ENCODE peak calls at places on chromosomes 6 and 20, in four cellular contexts. O, F, V and Q are unnamed samples.

GRCh38 chr6:47034919-47035318 is 7.2 kb downstream of the ADGRF1 start:
- DNase-seq in F (peak), O (no peak), V (peak), Q (no peak)

GRCh38 chr6:15941168-15941567 is 187.7 kb upstream of the MYLIP start:
- DNase-seq in V (no peak), O (no peak), F (no peak), Q (no peak)

GRCh38 chr20:55533601-55534000 is 471.7 kb downstream of the CBLN4 start:
- DNase-seq in F (no peak), O (no peak), V (no peak), Q (no peak)

GRCh38 chr6:164085552-164086325 is 671.2 kb downstream of the QKI start:
- DNase-seq in F (peak), O (no peak), V (no peak), Q (no peak)

GRCh38 chr6:83978997-83979396 is 54.6 kb upstream of the MRAP2 start:
- DNase-seq in V (no peak), O (no peak), F (no peak), Q (no peak)

GRCh38 chr20:38863024-38863851 is 57.7 kb downstream of the PPP1R16B start:
- DNase-seq in O (peak), F (no peak), V (no peak), Q (no peak)

GRCh38 chr20:48038703-48039102 is 253.4 kb upstream of the SULF2 start:
- DNase-seq in V (no peak), O (no peak), F (no peak), Q (no peak)

GRCh38 chr20:45890997-45891983 is at the start of the genes CTSA and NEURL2:
- DNase-seq in O (peak), F (peak), V (peak), Q (peak)

GRCh38 chr6:42050897-42051653 is 751 bp downstream of the TAF8 start:
- DNase-seq in F (no peak), V (no peak), O (no peak), Q (peak)

GRCh38 chr6:158758464-158758863 is 60.7 kb downstream of the EZR start:
- DNase-seq in F (peak), O (no peak), V (no peak), Q (no peak)

GRCh38 chr20:18007534-18008292 is 38.9 kb downstream of the MGME1 start:
- DNase-seq in F (peak), V (no peak), O (no peak), Q (no peak)

GRCh38 chr6:165988757-165989456 is 178.7 kb downstream of the TBXT start:
- DNase-seq in F (peak), V (no peak), O (no peak), Q (no peak)

GRCh38 chr6:13633343-13633742 is 18.2 kb downstream of the NOL7 start:
- DNase-seq in V (no peak), F (no peak), O (no peak), Q (no peak)

GRCh38 chr6:133242761-133243590 is 1.8 kb downstream of the EYA4 start:
- DNase-seq in F (peak), O (no peak), V (no peak), Q (no peak)

GRCh38 chr6:139091859-139092258 is 43.0 kb upstream of the HECA start:
- DNase-seq in V (no peak), O (no peak), F (no peak), Q (no peak)

GRCh38 chr6:144922120-144922722 is 637.1 kb downstream of the UTRN start:
- DNase-seq in F (peak), O (no peak), V (no peak), Q (no peak)

GRCh38 chr20:62858059-62858458 is 3.6 kb downstream of the TCFL5 start:
- DNase-seq in O (no peak), V (no peak), F (no peak), Q (no peak)

GRCh38 chr20:4814696-4815252 is 93.1 kb downstream of the PRND start:
- DNase-seq in F (no peak), O (peak), V (no peak), Q (no peak)

GRCh38 chr20:17910828-17911294 is 57.7 kb downstream of the SNX5 start:
- DNase-seq in O (no peak), F (peak), V (no peak), Q (peak)

GRCh38 chr6:156686429-156686939 is 90.7 kb upstream of the ARID1B start:
- DNase-seq in V (peak), F (peak), O (peak), Q (peak)

GRCh38 chr6:14635195-14635594 is 517.6 kb downstream of the CD83 start:
- DNase-seq in F (no peak), V (no peak), O (peak), Q (no peak)

GRCh38 chr6:73209117-73209516 is 16.2 kb downstream of the KHDC1L start:
- DNase-seq in V (no peak), F (no peak), O (no peak), Q (no peak)

GRCh38 chr6:44172759-44173500 is 14.3 kb downstream of the CAPN11 start:
- DNase-seq in O (peak), V (peak), F (peak), Q (peak)

GRCh38 chr20:34713194-34713943 is 9.2 kb downstream of the TP53INP2 start:
- DNase-seq in V (peak), O (no peak), F (peak), Q (peak)

GRCh38 chr6:56875961-56876360 is 78.9 kb upstream of the BEND6 start:
- DNase-seq in O (no peak), F (no peak), V (no peak), Q (peak)

GRCh38 chr20:9408422-9409300 is 105.7 kb upstream of the LAMP5 start:
- DNase-seq in O (no peak), V (no peak), F (peak), Q (no peak)

GRCh38 chr6:133977983-133978895 is 25.2 kb downstream of the TBPL1 start:
- DNase-seq in F (peak), V (no peak), O (no peak), Q (peak)